ENCODE peak calls at places on chromosomes 3 and 15, in four cellular contexts. Q, E, B and S are unnamed samples.

GRCh38 chr15:69457304-69458280 is 5.0 kb downstream of the RPLP1 start:
- DNase-seq in Q (no peak), E (no peak), B (peak; percentile 23), S (no peak)

GRCh38 chr3:20056727-20057611 is 16.7 kb downstream of the KAT2B start:
- DNase-seq in Q (no peak), E (no peak), B (no peak), S (no peak)

GRCh38 chr3:12868039-12869024 is 27.0 kb upstream of the RPL32 start:
- DNase-seq in Q (peak; percentile 58), E (no peak), B (peak; percentile 88), S (peak; percentile 57)

GRCh38 chr3:53704363-53704725 is 141.9 kb downstream of the CHDH start:
- DNase-seq in Q (no peak), E (no peak), B (no peak), S (no peak)

GRCh38 chr15:58574612-58575011 is 142.8 kb downstream of the LIPC start:
- DNase-seq in Q (no peak), E (no peak), B (no peak), S (no peak)

GRCh38 chr15:84795186-84795585 is 22.0 kb upstream of the ALPK3 start:
- DNase-seq in Q (no peak), E (no peak), B (no peak), S (no peak)

GRCh38 chr3:61789861-61790260 is 228.5 kb downstream of the PTPRG start:
- DNase-seq in Q (no peak), E (no peak), B (no peak), S (no peak)

GRCh38 chr3:101513419-101513986 is 491 bp upstream of the SENP7 start:
- DNase-seq in Q (no peak), E (no peak), B (no peak), S (peak; percentile 22)

GRCh38 chr3:173465112-173465511 is 67.6 kb downstream of the NLGN1 start:
- DNase-seq in Q (no peak), E (no peak), B (no peak), S (no peak)

GRCh38 chr3:177197934-177198484 is 727 bp upstream of the TBL1XR1 start:
- DNase-seq in Q (no peak), E (no peak), B (no peak), S (no peak)

GRCh38 chr15:63089260-63090043 is 32.2 kb upstream of the LACTB start:
- DNase-seq in Q (no peak), E (no peak), B (no peak), S (no peak)

GRCh38 chr3:57017481-57017880 is 43.0 kb upstream of the SPATA12 start:
- DNase-seq in Q (no peak), E (no peak), B (no peak), S (no peak)

GRCh38 chr3:154952538-154952937 is 127.6 kb upstream of the MME start:
- DNase-seq in Q (no peak), E (no peak), B (no peak), S (no peak)

GRCh38 chr3:38038447-38038911 is 529 bp upstream of the DLEC1 start:
- DNase-seq in Q (no peak), E (no peak), B (no peak), S (no peak)

GRCh38 chr3:4802903-4803302 is 176.3 kb upstream of the BHLHE40 start:
- DNase-seq in Q (no peak), E (no peak), B (no peak), S (no peak)

GRCh38 chr3:184333190-184333589 is 4.2 kb upstream of the FAM131A start:
- DNase-seq in Q (no peak), E (no peak), B (no peak), S (no peak)

GRCh38 chr3:131903988-131904415 is 130.8 kb downstream of the CPNE4 start:
- DNase-seq in Q (no peak), E (no peak), B (no peak), S (no peak)

GRCh38 chr15:56759450-56759845 is 26.1 kb upstream of the ZNF280D start:
- DNase-seq in Q (no peak), E (no peak), B (no peak), S (no peak)

GRCh38 chr3:58013099-58013498 is 4.9 kb downstream of the FLNB start:
- DNase-seq in Q (no peak), E (no peak), B (no peak), S (no peak)

GRCh38 chr3:99430348-99431134 is 207.9 kb upstream of the COL8A1 start:
- DNase-seq in Q (no peak), E (no peak), B (no peak), S (no peak)

GRCh38 chr3:57856675-57857074 is 100.6 kb downstream of the SLMAP start:
- DNase-seq in Q (no peak), E (no peak), B (peak; percentile 4), S (no peak)

GRCh38 chr3:117843356-117843755 is 1133.8 kb downstream of the TUSC7 start:
- DNase-seq in Q (no peak), E (no peak), B (no peak), S (no peak)

GRCh38 chr3:117844676-117845075 is 1135.1 kb downstream of the TUSC7 start:
- DNase-seq in Q (no peak), E (no peak), B (no peak), S (no peak)

GRCh38 chr3:117842086-117842485 is 1132.5 kb downstream of the TUSC7 start:
- DNase-seq in Q (no peak), E (no peak), B (no peak), S (no peak)

GRCh38 chr3:117846238-117846637 is 1136.7 kb downstream of the TUSC7 start:
- DNase-seq in Q (no peak), E (no peak), B (no peak), S (no peak)
- TF ChIP-seq SPI1 in Q (no peak), E (no peak), B (no peak), S (no peak)

GRCh38 chr3:2354702-2355101 is 256.0 kb downstream of the CNTN4 start:
- DNase-seq in Q (no peak), E (no peak), B (no peak), S (no peak)
- TF ChIP-seq POLR2AphosphoS5 in Q (no peak), E (no peak), B (no peak), S (no peak)

GRCh38 chr3:134471521-134472193 is 14.1 kb downstream of the ANAPC13 start:
- DNase-seq in Q (no peak), E (no peak), B (no peak), S (no peak)

GRCh38 chr3:134474956-134475355 is 10.8 kb downstream of the ANAPC13 start:
- DNase-seq in Q (no peak), E (no peak), B (no peak), S (no peak)

GRCh38 chr3:134476306-134476705 is 9.5 kb downstream of the ANAPC13 start:
- DNase-seq in Q (no peak), E (no peak), B (no peak), S (no peak)

GRCh38 chr3:134476977-134477376 is 8.8 kb downstream of the ANAPC13 start:
- DNase-seq in Q (no peak), E (no peak), B (no peak), S (no peak)

GRCh38 chr3:134473868-134474546 is 11.8 kb downstream of the ANAPC13 start:
- DNase-seq in Q (no peak), E (no peak), B (peak; percentile 17), S (peak; percentile 18)
- TF ChIP-seq SPI1 in Q (no peak), E (no peak), B (no peak), S (no peak)

GRCh38 chr3:64902117-64902516 is 214.3 kb upstream of the ADAMTS9 start:
- DNase-seq in Q (no peak), E (no peak), B (no peak), S (no peak)

GRCh38 chr3:64896173-64896925 is 208.5 kb upstream of the ADAMTS9 start:
- DNase-seq in Q (no peak), E (no peak), B (no peak), S (no peak)

GRCh38 chr3:64900916-64901903 is 213.4 kb upstream of the ADAMTS9 start:
- DNase-seq in Q (no peak), E (no peak), B (no peak), S (no peak)

GRCh38 chr3:64900220-64900619 is 212.4 kb upstream of the ADAMTS9 start:
- DNase-seq in Q (no peak), E (no peak), B (no peak), S (no peak)

GRCh38 chr3:64898941-64899340 is 211.1 kb upstream of the ADAMTS9 start:
- DNase-seq in Q (no peak), E (no peak), B (no peak), S (no peak)
- TF ChIP-seq POLR2AphosphoS5 in Q (no peak), E (no peak), B (no peak), S (no peak)

GRCh38 chr3:123027292-123028232 is at the start of gene SEMA5B:
- DNase-seq in Q (no peak), E (no peak), B (peak; percentile 30), S (peak; percentile 54)

GRCh38 chr3:123025642-123026521 is 1.7 kb downstream of the SEMA5B start:
- DNase-seq in Q (no peak), E (no peak), B (no peak), S (no peak)

GRCh38 chr3:123028233-123028828 is 768 bp upstream of the SEMA5B start:
- DNase-seq in Q (peak; percentile 28), E (no peak), B (peak; percentile 50), S (peak; percentile 48)

GRCh38 chr3:123024056-123024455 is 3.5 kb downstream of the SEMA5B start:
- DNase-seq in Q (no peak), E (no peak), B (no peak), S (no peak)

GRCh38 chr3:123026551-123027291 is 842 bp downstream of the SEMA5B start:
- DNase-seq in Q (no peak), E (no peak), B (no peak), S (peak; percentile 46)
- TF ChIP-seq SPI1 in Q (no peak), E (no peak), B (no peak), S (no peak)

GRCh38 chr15:96325579-96326331 is 4.7 kb upstream of the NR2F2 start:
- DNase-seq in Q (no peak), E (no peak), B (no peak), S (no peak)
- TF ChIP-seq POLR2AphosphoS5 in Q (no peak), E (no peak), B (no peak), S (no peak)

GRCh38 chr3:82739390-82739789 is 977.9 kb upstream of the GBE1 start:
- DNase-seq in Q (no peak), E (no peak), B (no peak), S (no peak)

GRCh38 chr3:82741346-82741745 is 979.9 kb upstream of the GBE1 start:
- DNase-seq in Q (no peak), E (no peak), B (no peak), S (no peak)

DNA sequence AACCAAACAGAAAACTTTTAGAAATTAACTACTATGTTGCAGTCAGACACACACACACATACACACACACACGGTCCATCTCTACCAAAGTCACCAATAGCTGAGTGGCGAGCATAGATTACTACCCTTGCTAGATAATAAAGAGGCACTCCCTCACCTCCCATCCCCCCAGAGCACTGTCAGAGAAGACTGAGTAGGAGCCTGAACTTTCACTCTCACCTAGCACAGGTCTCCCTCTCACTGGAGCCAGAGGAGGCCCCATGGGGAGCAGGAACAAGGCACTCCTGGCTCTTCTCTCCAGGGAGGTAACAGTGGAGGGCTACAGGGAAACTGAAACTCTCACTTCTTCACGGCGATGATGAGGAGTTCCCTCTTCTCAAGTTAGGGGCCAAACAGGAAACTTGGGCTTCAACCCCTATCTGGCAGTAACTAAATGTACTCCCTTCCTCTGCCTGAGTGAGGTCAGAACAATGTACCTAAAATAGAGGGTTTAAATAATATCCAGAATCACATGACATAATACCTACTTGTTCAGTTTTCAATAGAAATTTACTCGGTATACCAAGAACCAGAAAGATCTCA is 975.3 kb upstream of the GBE1 start:
- DNase-seq in Q (no peak), E (no peak), B (no peak), S (no peak)
- TF ChIP-seq SPI1 in Q (no peak), E (no peak), B (no peak), S (no peak)